ENCODE peak calls at places on chromosomes 12 and 14, in nine cellular contexts. R, M, T, A, Y, V, B, G and L are unnamed samples.

GRCh38 chr12:55637467-55637866 is 775 bp downstream of the OR10P1 start:
- DNase-seq in R (peak; percentile 15), M (no peak), T (no peak), A (no peak), Y (peak; percentile 78), V (no peak), B (no peak), G (no peak), L (peak; percentile 62)

GRCh38 chr12:75774309-75775052 is 257.1 kb downstream of the PHLDA1 start:
- DNase-seq in R (no peak), M (no peak), T (no peak), A (no peak), Y (no peak), V (no peak), B (no peak), G (no peak), L (no peak)

GRCh38 chr12:121576851-121577391 is 3.9 kb downstream of the KDM2B start:
- DNase-seq in R (no peak), M (peak; percentile 91), T (no peak), A (no peak), Y (no peak), V (no peak), B (peak; percentile 95), G (no peak), L (no peak)

GRCh38 chr12:48998497-48999353 is 450 bp downstream of the DDN start:
- DNase-seq in R (peak; percentile 59), M (peak; percentile 65), T (peak; percentile 53), A (no peak), Y (no peak), V (no peak), B (peak; percentile 30), G (no peak), L (no peak)

GRCh38 chr12:47763481-47764344 is 5.0 kb upstream of the RAPGEF3 start:
- DNase-seq in R (no peak), M (no peak), T (peak; percentile 31), A (no peak), Y (no peak), V (no peak), B (no peak), G (no peak), L (no peak)

GRCh38 chr12:129067482-129067881 is 214.2 kb downstream of the GLT1D1 start:
- DNase-seq in R (peak; percentile 10), M (no peak), T (no peak), A (no peak), Y (no peak), V (no peak), B (no peak), G (no peak), L (no peak)

GRCh38 chr14:103738706-103739451 is 23.3 kb downstream of the ZFYVE21 start:
- DNase-seq in R (no peak), M (no peak), T (no peak), A (no peak), Y (no peak), V (no peak), B (no peak), G (no peak), L (no peak)

GRCh38 chr12:93308281-93308680 is 69.4 kb upstream of the NUDT4 start:
- DNase-seq in R (no peak), M (no peak), T (no peak), A (no peak), Y (no peak), V (no peak), B (no peak), G (no peak), L (no peak)

GRCh38 chr14:22929104-22929847 is at the start of gene PRMT5:
- DNase-seq in R (peak; percentile 100), M (peak; percentile 100), T (peak; percentile 99), A (peak; percentile 98), Y (peak; percentile 99), V (peak; percentile 92), B (peak; percentile 100), G (peak; percentile 100), L (peak; percentile 97)

GRCh38 chr14:22928237-22929103 is 706 bp downstream of the PRMT5 start:
- DNase-seq in R (no peak), M (peak; percentile 35), T (no peak), A (no peak), Y (peak; percentile 31), V (no peak), B (no peak), G (no peak), L (no peak)

GRCh38 chr14:22925513-22925912 is 3.7 kb downstream of the PRMT5 start:
- DNase-seq in R (no peak), M (no peak), T (no peak), A (no peak), Y (no peak), V (no peak), B (no peak), G (no peak), L (no peak)

GRCh38 chr14:22923746-22924145 is 4.8 kb upstream of the RBM23 start:
- DNase-seq in R (no peak), M (no peak), T (no peak), A (no peak), Y (no peak), V (no peak), B (no peak), G (no peak), L (no peak)

GRCh38 chr14:22926316-22926715 is 2.9 kb downstream of the PRMT5 start:
- DNase-seq in R (peak; percentile 56), M (peak; percentile 64), T (no peak), A (no peak), Y (no peak), V (no peak), B (peak; percentile 20), G (no peak), L (no peak)
- H3K4me1 ChIP-seq in R (peaks cover 4% of the 10 kb centered on the region), M (peaks cover 21% of the 10 kb centered on the region), T (peaks cover 28% of the 10 kb centered on the region), A (peaks cover 6% of the 10 kb centered on the region), Y (peaks cover 33% of the 10 kb centered on the region), V (peaks cover 46% of the 10 kb centered on the region), B (peaks cover 3% of the 10 kb centered on the region), G (peaks cover 33% of the 10 kb centered on the region), L (peaks cover 18% of the 10 kb centered on the region)

GRCh38 chr14:105423488-105424195 is 4.0 kb downstream of the MTA1 start:
- DNase-seq in R (no peak), M (no peak), T (no peak), A (no peak), Y (no peak), V (no peak), B (no peak), G (no peak), L (no peak)

GRCh38 chr14:105422695-105423487 is 3.3 kb downstream of the MTA1 start:
- DNase-seq in R (no peak), M (no peak), T (no peak), A (no peak), Y (no peak), V (no peak), B (no peak), G (no peak), L (no peak)

GRCh38 chr14:105420141-105420975 is 731 bp downstream of the MTA1 start:
- DNase-seq in R (no peak), M (no peak), T (no peak), A (no peak), Y (peak; percentile 42), V (no peak), B (no peak), G (no peak), L (no peak)

GRCh38 chr14:105420976-105421674 is 1.5 kb downstream of the MTA1 start:
- DNase-seq in R (no peak), M (no peak), T (no peak), A (no peak), Y (no peak), V (no peak), B (no peak), G (no peak), L (no peak)

GRCh38 chr14:105421723-105422615 is 2.3 kb downstream of the MTA1 start:
- DNase-seq in R (no peak), M (no peak), T (no peak), A (no peak), Y (no peak), V (no peak), B (no peak), G (no peak), L (no peak)
- H3K4me3 ChIP-seq in R (no peak overlapping the region), M (peak overlapping the region; percentile 77), T (no peak overlapping the region), A (no peak overlapping the region), Y (peak overlapping the region; percentile 99), V (peak overlapping the region; percentile 83), B (no peak overlapping the region), G (peak overlapping the region; percentile 70), L (no peak overlapping the region)

GRCh38 chr14:61388173-61388975 is 67.0 kb downstream of the PRKCH start:
- DNase-seq in R (peak; percentile 18), M (peak; percentile 30), T (no peak), A (no peak), Y (no peak), V (no peak), B (no peak), G (no peak), L (peak; percentile 61)

GRCh38 chr14:61385002-61385685 is 63.8 kb downstream of the PRKCH start:
- DNase-seq in R (peak; percentile 49), M (no peak), T (no peak), A (peak; percentile 39), Y (peak; percentile 83), V (no peak), B (no peak), G (no peak), L (peak; percentile 44)

GRCh38 chr14:61388976-61389576 is 67.7 kb downstream of the PRKCH start:
- DNase-seq in R (no peak), M (peak; percentile 25), T (no peak), A (no peak), Y (peak; percentile 35), V (no peak), B (no peak), G (no peak), L (peak; percentile 61)

GRCh38 chr14:61387076-61387475 is 65.7 kb downstream of the PRKCH start:
- DNase-seq in R (no peak), M (no peak), T (no peak), A (no peak), Y (no peak), V (no peak), B (no peak), G (no peak), L (no peak)

DNA sequence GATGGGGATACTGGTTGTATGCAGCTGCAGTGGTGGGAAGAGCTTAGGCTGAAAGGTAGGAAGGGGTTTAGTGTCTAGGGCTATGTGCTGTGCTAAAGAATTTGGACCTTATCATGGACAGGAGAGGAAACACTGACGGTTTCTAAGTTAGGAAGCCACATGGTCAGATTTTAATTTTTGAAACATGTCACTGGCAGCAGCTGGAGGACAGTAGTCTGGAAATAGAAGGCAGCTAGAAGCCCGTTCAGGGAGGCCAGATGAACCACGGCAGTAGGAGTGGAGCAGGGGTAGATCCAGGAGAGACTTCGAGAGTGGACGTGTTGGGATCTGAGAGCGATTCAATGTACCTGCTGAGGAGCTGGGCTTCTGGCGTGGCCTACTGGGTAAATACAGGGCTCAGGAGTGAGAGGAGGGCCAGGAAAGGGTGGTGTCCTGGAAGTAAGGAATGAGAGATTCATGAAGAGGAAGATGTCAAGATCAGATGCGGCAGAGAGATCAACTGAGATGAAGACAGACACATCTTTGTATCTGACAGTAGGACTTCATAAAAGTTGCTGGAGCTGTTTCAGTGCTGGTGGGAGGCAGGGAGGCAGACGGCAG is 64.9 kb downstream of the PRKCH start:
- DNase-seq in R (no peak), M (no peak), T (no peak), A (no peak), Y (no peak), V (no peak), B (no peak), G (no peak), L (no peak)
- H3K4me1 ChIP-seq in R (peaks cover 9% of the 10 kb centered on the region), M (peaks cover 7% of the 10 kb centered on the region), T (peaks cover 76% of the 10 kb centered on the region), A (no peaks in the 10 kb centered on the region), Y (peaks cover 97% of the 10 kb centered on the region), V (peaks cover 99% of the 10 kb centered on the region), B (no peaks in the 10 kb centered on the region), G (peaks cover 4% of the 10 kb centered on the region), L (peaks cover 99% of the 10 kb centered on the region)

DNA sequence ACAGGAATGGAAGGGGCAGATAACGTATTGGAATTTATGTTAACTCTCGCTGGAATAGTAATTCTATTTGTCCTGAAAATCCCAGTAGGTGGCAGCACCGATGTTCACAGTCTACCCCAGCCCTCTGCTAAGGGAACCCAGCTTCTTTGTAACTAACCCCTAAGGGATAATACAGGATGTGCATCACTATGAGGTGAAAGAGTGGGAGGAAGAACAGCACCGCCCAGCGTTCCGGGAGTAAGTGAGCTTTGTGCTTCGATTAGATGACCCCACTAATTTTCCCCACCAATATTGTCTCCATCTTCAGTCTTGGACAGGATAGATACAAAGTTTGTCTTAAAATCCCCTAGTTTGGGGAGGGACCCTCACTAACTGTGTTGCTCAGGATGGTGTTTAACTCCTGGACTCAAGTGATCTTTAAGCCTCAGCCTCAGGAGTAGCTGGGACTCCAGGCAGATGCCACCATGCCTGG is 2.7 kb downstream of the SLC2A3 start:
- DNase-seq in R (peak; percentile 65), M (peak; percentile 97), T (peak; percentile 66), A (peak; percentile 87), Y (peak; percentile 85), V (no peak), B (peak; percentile 96), G (peak; percentile 92), L (peak; percentile 59)
- H3K4me3 ChIP-seq in R (peak overlapping the region; percentile 1), M (peak overlapping the region; percentile 100), T (peak overlapping the region; percentile 62), A (peak overlapping the region; percentile 57), Y (peak overlapping the region; percentile 72), V (peak overlapping the region; percentile 51), B (peak overlapping the region; percentile 97), G (peak overlapping the region; percentile 53), L (peak overlapping the region; percentile 100)